ENCODE peak calls at places on chromosomes 5 and 9, in four cellular contexts. B is NCI-H2171 treated with DMSO at 0.1 percent for 48 hours, O is C1 segment of cervical spinal cord, Q is B cell. U is an unnamed sample.

GRCh38 chr5:178205010-178205748 is 846 bp downstream of the HNRNPAB start:
- DNase-seq in B (peak), O (no peak), Q (peak), U (peak)

GRCh38 chr5:115920171-115920725 is 42.0 kb upstream of the LVRN start:
- DNase-seq in B (no peak), O (no peak), Q (no peak), U (no peak)

GRCh38 chr9:78189461-78189860 is 46.4 kb upstream of the CEP78 start:
- DNase-seq in B (no peak), O (no peak), Q (no peak), U (no peak)

GRCh38 chr5:41871866-41872265 is 1.6 kb upstream of the OXCT1 start:
- DNase-seq in B (no peak), O (peak), Q (no peak), U (no peak)

GRCh38 chr5:68246802-68247201 is 31.2 kb downstream of the PIK3R1 start:
- DNase-seq in B (no peak), O (no peak), Q (no peak), U (no peak)

GRCh38 chr9:134243778-134244467 is 79.6 kb upstream of the RNU6ATAC start:
- DNase-seq in B (no peak), O (no peak), Q (peak), U (no peak)

GRCh38 chr9:21904776-21905175 is 89.4 kb downstream of the CDKN2A start:
- DNase-seq in B (no peak), O (no peak), Q (no peak), U (no peak)

GRCh38 chr9:15606667-15607472 is 54.0 kb downstream of the CCDC171 start:
- DNase-seq in B (peak), O (no peak), Q (no peak), U (peak)

GRCh38 chr5:37837101-37838032 is 2.5 kb downstream of the GDNF start:
- DNase-seq in B (no peak), O (peak), Q (no peak), U (peak)

GRCh38 chr5:172901012-172901780 is 58.0 kb upstream of the RPL26L1 start:
- DNase-seq in B (no peak), O (no peak), Q (no peak), U (no peak)

GRCh38 chr5:55344392-55344992 is 36.7 kb downstream of the MTREX start:
- DNase-seq in B (peak), O (no peak), Q (peak), U (peak)

GRCh38 chr5:133251296-133252132 is 199.7 kb downstream of the HSPA4 start:
- DNase-seq in B (peak), O (no peak), Q (no peak), U (no peak)

GRCh38 chr9:34171753-34172535 is 6.9 kb upstream of the UBAP1 start:
- DNase-seq in B (no peak), O (no peak), Q (peak), U (no peak)

GRCh38 chr5:65892801-65893200 is 33.6 kb upstream of the ERBIN start:
- DNase-seq in B (no peak), O (no peak), Q (no peak), U (no peak)

GRCh38 chr5:33721491-33722245 is 170.1 kb downstream of the ADAMTS12 start:
- DNase-seq in B (no peak), O (no peak), Q (no peak), U (no peak)

GRCh38 chr5:28603869-28604268 is 1565.5 kb upstream of the CDH9 start:
- DNase-seq in B (no peak), O (no peak), Q (no peak), U (no peak)

GRCh38 chr5:136399512-136399911 is 34.2 kb upstream of the TRPC7 start:
- DNase-seq in B (no peak), O (no peak), Q (no peak), U (no peak)

GRCh38 chr9:113771199-113771598 is 104.9 kb upstream of the ZNF618 start:
- DNase-seq in B (no peak), O (no peak), Q (no peak), U (no peak)

GRCh38 chr5:154776167-154776566 is 21.0 kb downstream of the LARP1 start:
- DNase-seq in B (no peak), O (no peak), Q (no peak), U (no peak)

GRCh38 chr9:71223953-71224538 is 102.6 kb upstream of the TRPM3 start:
- DNase-seq in B (no peak), O (no peak), Q (no peak), U (no peak)

GRCh38 chr5:104096451-104096850 is 533.9 kb upstream of the NUDT12 start:
- DNase-seq in B (no peak), O (no peak), Q (no peak), U (no peak)

GRCh38 chr9:94014845-94015244 is 59.7 kb upstream of the BARX1 start:
- DNase-seq in B (peak), O (no peak), Q (no peak), U (peak)

GRCh38 chr9:14260101-14260500 is 53.8 kb downstream of the NFIB start:
- DNase-seq in B (no peak), O (no peak), Q (no peak), U (no peak)

GRCh38 chr5:137336565-137337120 is 162.5 kb downstream of the SPOCK1 start:
- DNase-seq in B (no peak), O (peak), Q (no peak), U (no peak)

GRCh38 chr5:87499478-87500410 is 87.0 kb upstream of the CCNH start:
- DNase-seq in B (no peak), O (no peak), Q (no peak), U (peak)

GRCh38 chr9:129140397-129141065 is 29.3 kb downstream of the PTPA start:
- DNase-seq in B (peak), O (no peak), Q (no peak), U (peak)

U was measured in D341Med.